ENCODE peak calls at places on chromosomes 11 and 22, in nine cellular contexts. R, U, F, I, Q, V, J, E and D are unnamed samples.

GRCh38 chr22:50329236-50329635 is 2.4 kb upstream of the DENND6B start:
- DNase-seq in R (no peak), U (no peak), F (no peak), I (no peak), Q (no peak), V (no peak), J (no peak), E (no peak), D (no peak)

GRCh38 chr11:45470151-45471001 is 184.2 kb upstream of the SYT13 start:
- DNase-seq in R (no peak), U (no peak), F (no peak), I (no peak), Q (no peak), V (no peak), J (no peak), E (no peak), D (no peak)

GRCh38 chr11:17653606-17654005 is 65.8 kb upstream of the MYOD1 start:
- DNase-seq in R (no peak), U (no peak), F (no peak), I (no peak), Q (no peak), V (no peak), J (no peak), E (no peak), D (no peak)

GRCh38 chr11:67673902-67674301 is 521 bp downstream of the ALDH3B2 start:
- DNase-seq in R (no peak), U (no peak), F (no peak), I (no peak), Q (no peak), V (no peak), J (no peak), E (no peak), D (no peak)

GRCh38 chr11:114230031-114230430 is 66.2 kb upstream of the NNMT start:
- DNase-seq in R (no peak), U (no peak), F (no peak), I (no peak), Q (no peak), V (no peak), J (no peak), E (no peak), D (no peak)

GRCh38 chr11:102177974-102178631 is 67.9 kb downstream of the YAP1 start:
- DNase-seq in R (no peak), U (peak; percentile 74), F (no peak), I (peak; percentile 7), Q (no peak), V (no peak), J (peak; percentile 46), E (no peak), D (peak; percentile 70)

GRCh38 chr11:128318856-128319474 is 268.4 kb downstream of the ETS1 start:
- DNase-seq in R (no peak), U (no peak), F (no peak), I (no peak), Q (no peak), V (peak; percentile 74), J (no peak), E (no peak), D (peak; percentile 40)

GRCh38 chr22:46596819-46597218 is 23.4 kb upstream of the GRAMD4 start:
- DNase-seq in R (no peak), U (peak; percentile 84), F (no peak), I (no peak), Q (no peak), V (no peak), J (no peak), E (no peak), D (peak; percentile 98)

GRCh38 chr11:36191941-36192340 is 97.3 kb downstream of the COMMD9 start:
- DNase-seq in R (no peak), U (no peak), F (no peak), I (no peak), Q (no peak), V (no peak), J (no peak), E (no peak), D (no peak)

GRCh38 chr22:23754980-23755636 is 883 bp upstream of the VPREB3 start:
- DNase-seq in R (no peak), U (no peak), F (no peak), I (peak; percentile 70), Q (no peak), V (no peak), J (no peak), E (no peak), D (no peak)

GRCh38 chr11:19279455-19279854 is 38.7 kb upstream of the E2F8 start:
- DNase-seq in R (no peak), U (no peak), F (no peak), I (no peak), Q (no peak), V (no peak), J (no peak), E (no peak), D (no peak)

GRCh38 chr11:112082729-112083128 is 3.8 kb downstream of the TIMM8B start:
- DNase-seq in R (no peak), U (no peak), F (no peak), I (no peak), Q (no peak), V (peak; percentile 22), J (no peak), E (no peak), D (no peak)

GRCh38 chr11:11738370-11738769 is 103.4 kb upstream of the USP47 start:
- DNase-seq in R (no peak), U (no peak), F (no peak), I (no peak), Q (no peak), V (no peak), J (no peak), E (no peak), D (no peak)

GRCh38 chr11:72577271-72577681 is 96.9 kb downstream of the PDE2A start:
- DNase-seq in R (no peak), U (no peak), F (no peak), I (no peak), Q (no peak), V (no peak), J (no peak), E (no peak), D (no peak)

GRCh38 chr22:38860291-38861169 is 11.5 kb downstream of the CBX6 start:
- DNase-seq in R (no peak), U (no peak), F (peak; percentile 23), I (no peak), Q (no peak), V (no peak), J (no peak), E (no peak), D (no peak)

GRCh38 chr22:33112606-33113005 is 54.4 kb upstream of the SYN3 start:
- DNase-seq in R (no peak), U (no peak), F (no peak), I (no peak), Q (no peak), V (no peak), J (no peak), E (no peak), D (no peak)